ENCODE peak calls at places on chromosomes 3 and 15, in seven cellular contexts. B is OCI-LY7, L is HL-60, G is T-helper 9 cell, T is DMS153, R is EH, Y is psoas muscle. P is an unnamed sample.

GRCh38 chr3:16252243-16252978 is 12.3 kb downstream of the DPH3 start:
- DNase-seq in B (no peak), L (no peak), Y (no peak), G (no peak), R (no peak), T (no peak), P (no peak)

GRCh38 chr15:48418343-48418742 is 87.1 kb downstream of the DUT start:
- DNase-seq in L (no peak), Y (no peak), T (no peak), R (no peak), B (no peak), G (no peak), P (no peak)

GRCh38 chr3:24365168-24365567 is 129.5 kb downstream of the THRB start:
- DNase-seq in Y (peak), B (no peak), G (no peak), R (peak), T (no peak), L (no peak), P (no peak)

GRCh38 chr3:154889227-154889634 is 190.9 kb upstream of the MME start:
- DNase-seq in L (no peak), T (no peak), R (no peak), G (no peak), Y (no peak), B (no peak), P (no peak)

GRCh38 chr15:79965836-79966630 is 5.0 kb downstream of the BCL2A1 start:
- DNase-seq in L (no peak), G (no peak), Y (no peak), T (no peak), B (no peak), R (peak), P (no peak)

GRCh38 chr3:126672340-126672739 is 17.4 kb upstream of the TXNRD3 start:
- DNase-seq in Y (no peak), T (no peak), L (no peak), G (no peak), B (no peak), R (no peak), P (no peak)

GRCh38 chr3:141326626-141327025 is 41.7 kb upstream of the ZBTB38 start:
- DNase-seq in T (no peak), B (no peak), L (no peak), G (no peak), R (no peak), Y (no peak), P (no peak)

GRCh38 chr15:48459571-48460461 is 128.6 kb downstream of the DUT start:
- DNase-seq in T (no peak), B (no peak), G (no peak), Y (no peak), L (no peak), R (peak), P (no peak)

GRCh38 chr3:195226445-195226844 is 44.5 kb downstream of the XXYLT1 start:
- DNase-seq in R (no peak), L (no peak), T (no peak), Y (no peak), B (no peak), G (no peak), P (no peak)

GRCh38 chr3:102353148-102353547 is 81.7 kb upstream of the ZPLD1 start:
- DNase-seq in B (no peak), L (no peak), Y (no peak), T (no peak), R (no peak), G (no peak), P (no peak)

GRCh38 chr3:197590313-197590962 is 34.7 kb upstream of the BDH1 start:
- DNase-seq in T (no peak), Y (no peak), R (no peak), L (no peak), B (no peak), G (no peak), P (no peak)

GRCh38 chr3:129577356-129577755 is 29.1 kb downstream of the PLXND1 start:
- DNase-seq in T (peak), B (peak), G (no peak), L (peak), R (no peak), Y (peak), P (no peak)

GRCh38 chr3:141643816-141644215 is 94.3 kb upstream of the RNF7 start:
- DNase-seq in G (no peak), B (no peak), T (no peak), R (no peak), L (no peak), Y (no peak), P (no peak)

GRCh38 chr15:74428442-74428787 is 5.3 kb downstream of the SEMA7A start:
- DNase-seq in R (no peak), B (no peak), G (no peak), T (no peak), Y (no peak), L (peak), P (no peak)

GRCh38 chr15:42065008-42065407 is 29.4 kb downstream of the PLA2G4D start:
- DNase-seq in Y (no peak), G (no peak), R (peak), L (no peak), B (peak), T (no peak), P (no peak)

GRCh38 chr3:50265988-50266387 is 3.0 kb upstream of the SEMA3B start:
- DNase-seq in L (no peak), B (no peak), G (no peak), T (no peak), Y (no peak), R (peak), P (no peak)

GRCh38 chr15:48646364-48646763 is 855 bp upstream of the FBN1 start:
- DNase-seq in Y (no peak), G (no peak), L (no peak), T (no peak), B (no peak), R (no peak), P (no peak)

GRCh38 chr3:78139166-78139565 is 1099.3 kb downstream of the ROBO2 start:
- DNase-seq in R (peak), L (no peak), T (no peak), G (no peak), Y (no peak), B (no peak), P (no peak)

GRCh38 chr15:79194386-79194785 is 88.1 kb upstream of the ANKRD34C start:
- DNase-seq in L (no peak), G (no peak), B (no peak), R (no peak), T (no peak), Y (no peak), P (no peak)

GRCh38 chr15:43229977-43230376 is 9.2 kb upstream of the EPB42 start:
- DNase-seq in Y (no peak), R (no peak), G (no peak), B (no peak), T (no peak), L (no peak), P (no peak)

GRCh38 chr15:89197503-89197971 is 23.8 kb downstream of the RLBP1 start:
- DNase-seq in R (peak), B (no peak), G (no peak), T (peak), Y (no peak), L (no peak), P (no peak)

GRCh38 chr3:38548154-38548931 is 52.2 kb downstream of the EXOG start:
- DNase-seq in R (no peak), Y (no peak), L (no peak), T (no peak), B (no peak), G (no peak), P (no peak)

GRCh38 chr3:72359743-72360142 is 488.5 kb downstream of the SHQ1 start:
- DNase-seq in T (no peak), R (no peak), B (no peak), G (no peak), Y (no peak), L (no peak), P (no peak)

GRCh38 chr3:125440559-125440955 is 65.4 kb upstream of the ZNF148 start:
- DNase-seq in G (no peak), B (no peak), R (peak), Y (no peak), T (no peak), L (no peak), P (no peak)

GRCh38 chr3:124246949-124247348 is 255.0 kb upstream of the ROPN1 start:
- DNase-seq in T (peak), Y (no peak), G (no peak), R (peak), L (no peak), B (peak), P (no peak)

GRCh38 chr3:142597898-142598297 is 1.7 kb downstream of the PLS1 start:
- DNase-seq in R (no peak), Y (no peak), L (no peak), G (no peak), T (peak), B (no peak), P (no peak)

GRCh38 chr15:63473999-63474809 is 30.2 kb upstream of the USP3 start:
- DNase-seq in B (peak), L (no peak), G (peak), Y (no peak), T (no peak), R (peak), P (no peak)

GRCh38 chr3:185647880-185648210 is 61.8 kb downstream of the SENP2 start:
- DNase-seq in L (no peak), T (no peak), R (no peak), Y (no peak), B (no peak), G (no peak), P (no peak)

GRCh38 chr3:132342183-132342582 is 25.0 kb downstream of the ACP3 start:
- DNase-seq in B (no peak), G (no peak), L (no peak), R (no peak), T (peak), Y (no peak), P (no peak)

GRCh38 chr3:10551821-10552630 is 46.6 kb upstream of the ATP2B2 start:
- DNase-seq in B (no peak), R (peak), Y (peak), T (no peak), G (peak), L (peak), P (peak)

GRCh38 chr3:28053759-28054158 is 187.7 kb upstream of the CMC1 start:
- DNase-seq in Y (no peak), T (no peak), G (no peak), B (no peak), R (peak), L (no peak), P (no peak)

GRCh38 chr3:140850210-140850955 is 91.3 kb upstream of the SLC25A36 start:
- DNase-seq in Y (no peak), L (no peak), T (no peak), G (no peak), R (peak), B (peak), P (no peak)

GRCh38 chr15:72203507-72203837 is 5.9 kb upstream of the GRAMD2A start:
- DNase-seq in G (no peak), B (no peak), Y (peak), T (peak), L (peak), R (peak), P (no peak)

GRCh38 chr15:80401471-80401870 is 2.7 kb upstream of the ARNT2 start:
- DNase-seq in L (no peak), G (no peak), Y (no peak), T (no peak), R (no peak), B (no peak), P (no peak)

GRCh38 chr15:100596792-100597191 is 5.2 kb downstream of the LINS1 start:
- DNase-seq in B (no peak), G (peak), Y (no peak), R (no peak), L (no peak), T (no peak), P (no peak)